ENCODE peak calls at places on chromosomes 16 and 17, in seven cellular contexts. O, U, S, C, X, E and T are unnamed samples.

GRCh38 chr16:27432600-27432957 is 30.6 kb downstream of the IL21R start:
- DNase-seq in O (no peak), U (no peak), S (no peak), C (no peak), X (no peak), E (peak; percentile 82), T (peak; percentile 89)

GRCh38 chr17:27569257-27569722 is 61.7 kb upstream of the LGALS9 start:
- DNase-seq in O (peak; percentile 64), U (peak; percentile 66), S (no peak), C (peak; percentile 18), X (no peak), E (peak; percentile 34), T (peak; percentile 54)

GRCh38 chr17:42200702-42201101 is 6.4 kb upstream of the GHDC start:
- DNase-seq in O (peak; percentile 82), U (no peak), S (peak; percentile 47), C (no peak), X (no peak), E (no peak), T (no peak)

GRCh38 chr17:50627782-50628601 is 6.7 kb upstream of the ABCC3 start:
- DNase-seq in O (peak; percentile 79), U (peak; percentile 66), S (peak; percentile 82), C (no peak), X (peak; percentile 81), E (no peak), T (no peak)

GRCh38 chr16:84478172-84478948 is 26.1 kb downstream of the MEAK7 start:
- DNase-seq in O (no peak), U (no peak), S (no peak), C (no peak), X (no peak), E (peak; percentile 88), T (peak; percentile 93)

GRCh38 chr16:13014516-13014915 is 113.1 kb downstream of the SHISA9 start:
- DNase-seq in O (no peak), U (peak; percentile 62), S (no peak), C (no peak), X (peak; percentile 54), E (no peak), T (no peak)

GRCh38 chr17:74446551-74447500 is 14.9 kb downstream of the GPRC5C start:
- DNase-seq in O (peak; percentile 54), U (no peak), S (no peak), C (no peak), X (no peak), E (no peak), T (peak; percentile 16)

GRCh38 chr17:36791150-36791653 is 146.1 kb upstream of the LHX1 start:
- DNase-seq in O (peak; percentile 36), U (no peak), S (no peak), C (no peak), X (no peak), E (no peak), T (no peak)

GRCh38 chr16:80947708-80948615 is 58.7 kb downstream of the CMC2 start:
- DNase-seq in O (no peak), U (peak; percentile 52), S (no peak), C (no peak), X (no peak), E (no peak), T (no peak)

GRCh38 chr16:83723244-83723643 is 84.5 kb upstream of the HSBP1 start:
- DNase-seq in O (no peak), U (no peak), S (no peak), C (no peak), X (no peak), E (no peak), T (peak; percentile 38)

GRCh38 chr17:78219396-78220150 is 5.5 kb downstream of the BIRC5 start:
- DNase-seq in O (no peak), U (peak; percentile 27), S (no peak), C (no peak), X (no peak), E (no peak), T (no peak)

GRCh38 chr16:72621651-72622050 is 426.3 kb downstream of the ZFHX3 start:
- DNase-seq in O (no peak), U (no peak), S (no peak), C (no peak), X (no peak), E (peak; percentile 58), T (no peak)

GRCh38 chr17:61536417-61536955 is 54.5 kb downstream of the NACA2 start:
- DNase-seq in O (no peak), U (no peak), S (no peak), C (no peak), X (no peak), E (peak; percentile 12), T (no peak)
- H3K4me3 ChIP-seq in O (no peak overlapping the region), U (no peak overlapping the region), S (no peak overlapping the region), C (no peak overlapping the region), X (no peak overlapping the region), E (peak overlapping the region; percentile 28), T (no peak overlapping the region)

GRCh38 chr17:82985973-82986372 is 93.4 kb upstream of the METRNL start:
- DNase-seq in O (peak; percentile 78), U (peak; percentile 71), S (no peak), C (no peak), X (no peak), E (peak; percentile 46), T (peak; percentile 30)
- H3K9ac ChIP-seq in O (no peak overlapping the region), U (no peak overlapping the region), S (no peak overlapping the region), C (no peak overlapping the region), X (no peak overlapping the region), E (no peak overlapping the region), T (no peak overlapping the region)

DNA sequence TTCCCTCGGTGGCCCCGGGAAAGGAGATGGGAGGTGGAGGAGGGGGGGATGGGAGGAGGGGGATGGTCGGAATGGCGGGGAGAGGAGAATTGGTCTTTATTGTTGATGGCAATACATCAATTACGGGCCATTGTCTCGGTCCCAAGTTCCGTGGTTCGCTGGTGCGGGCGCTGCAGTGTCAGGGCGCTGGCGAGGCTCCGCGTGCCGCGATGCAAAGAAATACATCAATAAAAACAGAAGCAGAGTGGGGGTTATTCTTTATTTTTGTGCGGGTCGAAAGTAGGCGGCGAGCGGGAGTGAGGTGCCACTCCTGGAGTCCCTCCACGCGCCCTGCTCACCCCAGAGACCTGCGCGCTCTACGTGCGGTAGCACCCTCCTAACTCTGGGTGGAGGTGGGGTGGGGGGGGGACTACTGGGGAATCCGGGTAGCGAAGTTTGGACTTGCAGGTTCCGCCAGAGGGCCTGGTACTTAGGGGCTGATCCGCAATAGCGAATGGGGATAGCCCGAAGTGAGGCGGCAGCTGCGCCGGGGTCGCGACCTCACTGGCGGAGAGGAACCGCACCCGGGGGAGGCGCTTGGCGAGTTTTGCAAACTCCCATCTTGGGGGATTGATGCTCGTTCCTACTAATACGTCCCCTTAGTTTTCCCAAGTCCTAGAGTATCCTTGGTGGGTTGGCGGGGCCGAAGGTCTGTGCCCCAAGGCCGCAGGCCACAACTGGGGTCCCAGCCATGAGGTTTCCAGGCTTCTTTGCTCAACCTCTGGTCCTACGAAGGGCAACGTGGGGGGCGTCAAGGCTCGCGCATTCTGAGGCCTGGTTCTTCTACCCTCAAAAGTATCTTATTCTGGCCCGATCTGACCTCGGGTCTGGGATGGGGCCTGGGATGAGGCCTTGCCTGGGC is 3.5 kb upstream of the SALL1 start:
- DNase-seq in O (peak; percentile 33), U (peak; percentile 84), S (no peak), C (no peak), X (no peak), E (no peak), T (no peak)
- H3K4me3 ChIP-seq in O (no peak overlapping the region), U (peak overlapping the region; percentile 97), S (no peak overlapping the region), C (no peak overlapping the region), X (peak overlapping the region; percentile 47), E (peak overlapping the region; percentile 32), T (peak overlapping the region; percentile 97)

GRCh38 chr16:996672-997071 is 15.1 kb downstream of the SOX8 start:
- DNase-seq in O (no peak), U (no peak), S (no peak), C (no peak), X (no peak), E (no peak), T (no peak)
- H3K9ac ChIP-seq in O (no peak overlapping the region), U (no peak overlapping the region), S (no peak overlapping the region), C (peak overlapping the region; percentile 33), X (no peak overlapping the region), E (no peak overlapping the region), T (no peak overlapping the region)

DNA sequence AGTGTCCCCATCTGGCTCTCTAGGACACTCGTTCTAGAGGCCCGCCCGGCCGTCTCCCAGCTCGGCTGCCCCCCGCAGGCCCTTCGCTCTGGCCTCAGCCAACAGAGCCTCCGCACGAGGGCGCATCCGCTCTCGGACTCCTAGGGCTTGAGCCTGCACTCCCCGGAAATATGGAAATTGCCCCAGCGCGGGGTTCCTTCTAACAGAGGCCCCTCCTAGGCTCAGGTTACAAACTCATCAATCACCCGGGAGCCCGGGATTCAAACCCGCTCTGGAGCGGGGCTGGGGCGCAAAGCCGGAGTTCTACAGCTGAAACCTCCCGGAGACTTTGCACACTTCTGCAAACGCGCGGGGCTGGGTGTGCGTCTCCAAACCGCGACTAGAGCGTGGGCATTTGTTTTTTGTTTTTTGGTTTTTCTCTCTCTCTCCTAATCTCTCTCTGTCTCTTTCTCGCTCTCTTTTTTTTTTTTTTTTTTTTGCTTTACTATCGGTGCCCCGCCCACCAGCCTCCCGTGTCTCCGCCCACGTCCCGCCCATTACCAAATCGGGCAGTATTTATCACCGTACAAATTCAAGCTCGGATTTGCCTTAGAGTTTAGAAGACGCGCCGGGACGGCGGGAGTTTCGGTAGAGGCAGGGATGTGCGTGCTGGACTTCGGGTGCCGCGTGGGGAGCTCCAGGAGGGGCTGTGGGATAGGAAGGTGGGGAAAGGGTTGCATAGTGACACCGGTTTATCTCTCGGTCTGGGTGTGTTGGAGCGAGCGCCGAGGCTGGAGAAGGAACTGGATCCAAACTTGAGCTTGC is 2.4 kb upstream of the FOXL1 start:
- DNase-seq in O (peak; percentile 67), U (peak; percentile 97), S (peak; percentile 79), C (peak; percentile 89), X (peak; percentile 63), E (peak; percentile 97), T (peak; percentile 98)
- H3K4me3 ChIP-seq in O (peak overlapping the region; percentile 73), U (peak overlapping the region; percentile 53), S (peak overlapping the region; percentile 37), C (peak overlapping the region; percentile 15), X (peak overlapping the region; percentile 4), E (peak overlapping the region; percentile 60), T (peak overlapping the region; percentile 81)

GRCh38 chr16:30535106-30535776 is 583 bp upstream of the ZNF747 start:
- DNase-seq in O (no peak), U (peak; percentile 41), S (no peak), C (peak; percentile 26), X (no peak), E (no peak), T (peak; percentile 35)

GRCh38 chr16:30533748-30534367 is 800 bp downstream of the ZNF747 start:
- DNase-seq in O (peak; percentile 50), U (peak; percentile 17), S (peak; percentile 38), C (no peak), X (no peak), E (no peak), T (peak; percentile 62)

GRCh38 chr16:30532285-30533145 is 2.1 kb downstream of the ZNF747 start:
- DNase-seq in O (no peak), U (no peak), S (no peak), C (no peak), X (no peak), E (no peak), T (no peak)

GRCh38 chr16:30534368-30535105 is at the start of gene ZNF747:
- DNase-seq in O (peak; percentile 95), U (peak; percentile 95), S (peak; percentile 92), C (peak; percentile 87), X (peak; percentile 92), E (peak; percentile 75), T (peak; percentile 88)

GRCh38 chr16:30533146-30533522 is 1.5 kb downstream of the ZNF747 start:
- DNase-seq in O (no peak), U (no peak), S (no peak), C (no peak), X (no peak), E (no peak), T (no peak)
- H3K9ac ChIP-seq in O (no peak overlapping the region), U (no peak overlapping the region), S (peak overlapping the region; percentile 90), C (peak overlapping the region; percentile 7), X (peak overlapping the region; percentile 89), E (no peak overlapping the region), T (no peak overlapping the region)